ENCODE peak calls at places on chromosomes 1 and 21, in seven cellular contexts. I, D, M, G, K, F and J are unnamed samples.

GRCh38 chr1:107609808-107610207 is 355.2 kb downstream of the VAV3 start:
- DNase-seq in K (no peak), D (no peak), F (no peak), M (no peak), I (no peak), G (no peak), J (no peak)

GRCh38 chr1:230285351-230285750 is 140.8 kb downstream of the PGBD5 start:
- DNase-seq in K (no peak), M (no peak), D (no peak), G (no peak), F (no peak), I (no peak), J (no peak)

GRCh38 chr1:220045356-220046051 is 801 bp downstream of the EPRS1 start:
- DNase-seq in D (no peak), I (no peak), F (no peak), K (no peak), M (peak; percentile 2), G (no peak), J (peak; percentile 15)

GRCh38 chr21:37531402-37532042 is 164.9 kb downstream of the DYRK1A start:
- DNase-seq in F (peak; percentile 62), I (no peak), K (peak; percentile 75), M (peak; percentile 46), G (no peak), D (peak; percentile 9), J (no peak)

GRCh38 chr1:209989525-209989924 is 51.5 kb downstream of the SYT14 start:
- DNase-seq in K (no peak), D (no peak), I (no peak), M (no peak), G (peak; percentile 15), F (no peak), J (no peak)

GRCh38 chr1:86823821-86824500 is 90.0 kb downstream of the SELENOF start:
- DNase-seq in I (no peak), F (no peak), G (no peak), M (no peak), K (no peak), D (no peak), J (no peak)

GRCh38 chr1:179883040-179883501 is 986 bp downstream of the TOR1AIP1 start:
- DNase-seq in F (peak; percentile 19), K (no peak), D (no peak), M (no peak), I (no peak), G (no peak), J (peak; percentile 79)

GRCh38 chr1:210792250-210792649 is 341.7 kb downstream of the KCNH1 start:
- DNase-seq in F (no peak), K (no peak), M (no peak), D (no peak), I (no peak), G (no peak), J (no peak)

GRCh38 chr1:77354536-77354935 is 72.7 kb downstream of the AK5 start:
- DNase-seq in M (no peak), I (no peak), F (no peak), K (no peak), D (no peak), G (no peak), J (no peak)

GRCh38 chr1:109025691-109026090 is 16.2 kb downstream of the WDR47 start:
- DNase-seq in I (no peak), D (no peak), G (peak; percentile 80), F (no peak), K (no peak), M (no peak), J (no peak)

GRCh38 chr21:38787461-38788274 is 18.1 kb upstream of the ETS2 start:
- DNase-seq in K (no peak), M (peak; percentile 82), G (peak; percentile 86), D (no peak), I (peak; percentile 83), F (no peak), J (peak; percentile 60)

DNA sequence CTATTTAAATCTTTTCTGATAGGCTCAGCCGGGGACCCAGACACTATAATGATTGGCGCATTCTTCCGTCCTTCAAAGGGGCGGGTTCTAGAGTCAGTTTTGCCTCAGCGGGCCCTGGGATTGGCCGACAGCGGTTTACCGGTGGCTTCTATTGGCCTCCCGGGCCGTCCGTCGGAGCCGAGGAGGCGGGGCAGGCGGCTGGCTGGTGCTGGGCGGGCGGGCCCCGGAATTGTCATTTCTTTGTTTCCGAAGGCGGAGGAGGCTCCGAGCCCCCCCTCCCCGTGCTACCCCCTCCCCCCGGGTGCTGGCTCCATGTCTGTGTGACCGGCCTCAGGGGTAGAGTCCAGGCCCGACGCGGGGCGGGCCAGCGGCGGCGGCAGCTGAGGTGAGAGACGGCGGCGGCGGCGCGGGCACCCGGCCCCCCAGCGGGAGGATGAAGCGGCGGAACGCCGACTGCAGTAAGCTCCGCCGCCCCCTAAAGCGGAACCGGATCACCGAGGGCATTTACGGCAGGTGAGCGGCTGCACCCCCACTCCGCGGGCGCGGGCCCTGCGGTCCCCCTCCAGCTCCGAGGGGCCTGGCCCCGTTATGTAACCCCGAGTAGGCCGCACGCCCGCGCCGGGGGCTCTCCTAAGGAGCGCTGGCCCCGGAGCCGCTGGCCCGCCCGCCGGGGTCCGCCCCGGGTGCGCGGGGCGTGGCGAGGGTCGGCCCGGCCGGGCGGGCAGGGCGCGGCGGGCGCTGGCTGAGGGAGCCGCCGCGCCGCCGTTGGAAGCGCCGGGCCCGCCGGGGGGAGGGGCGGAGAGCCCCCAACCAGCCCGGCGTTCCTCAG is at the start of gene MACO1:
- DNase-seq in G (peak; percentile 98), D (peak; percentile 97), F (peak; percentile 97), I (peak; percentile 98), M (peak; percentile 96), K (peak; percentile 97), J (peak; percentile 99)
- H3K4me3 ChIP-seq in G (peak within 1 kb of the TSS; percentile 95), D (peak within 1 kb of the TSS; percentile 98), F (peak within 1 kb of the TSS; percentile 94), I (peak within 1 kb of the TSS; percentile 85), M (peak within 1 kb of the TSS; percentile 85), K (peak within 1 kb of the TSS; percentile 85), J (peak within 1 kb of the TSS; percentile 91)

DNA sequence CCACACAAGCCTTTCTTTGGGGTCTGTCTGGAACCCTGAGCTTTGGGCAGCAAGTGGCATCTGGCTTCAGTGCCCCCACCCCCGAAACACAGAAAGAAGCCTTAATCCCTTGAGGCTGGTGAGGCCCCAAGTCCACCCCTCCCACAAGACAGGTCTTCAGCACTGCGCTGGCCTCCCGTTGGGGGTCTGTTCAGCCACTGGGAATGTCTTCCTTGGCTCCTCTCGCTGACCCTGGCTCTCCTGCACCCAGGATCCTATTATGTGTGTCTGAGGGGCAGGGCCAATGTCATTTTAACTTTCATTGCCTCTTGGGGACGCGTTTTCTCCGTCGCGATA is 26.9 kb downstream of the ATP8B2 start:
- DNase-seq in M (no peak), G (peak; percentile 1), D (peak; percentile 24), I (no peak), F (no peak), K (no peak), J (peak; percentile 69)
- H3K27me3 ChIP-seq in M (peaks cover 45% of the 10 kb centered on the region), G (peaks cover 3% of the 10 kb centered on the region), D (peaks cover 28% of the 10 kb centered on the region), I (no peaks in the 10 kb centered on the region), F (no peaks in the 10 kb centered on the region), K (no peaks in the 10 kb centered on the region), J (peaks cover 8% of the 10 kb centered on the region)

GRCh38 chr1:55211909-55212308 is 3.3 kb downstream of the USP24 start:
- DNase-seq in G (no peak), I (no peak), K (no peak), D (no peak), M (no peak), F (no peak), J (no peak)
- H3K4me3 ChIP-seq in G (no peak overlapping the region), I (no peak overlapping the region), K (peak overlapping the region; percentile 89), D (no peak overlapping the region), M (no peak overlapping the region), F (peak overlapping the region; percentile 87), J (no peak overlapping the region)

GRCh38 chr1:3731543-3731942 is 20.7 kb upstream of the CCDC27 start:
- DNase-seq in I (no peak), F (no peak), D (no peak), G (no peak), M (no peak), K (no peak), J (no peak)
- H3K27me3 ChIP-seq in I (no peaks in the 10 kb centered on the region), F (peaks cover 17% of the 10 kb centered on the region), D (peaks cover 11% of the 10 kb centered on the region), G (peaks cover 31% of the 10 kb centered on the region), M (peaks cover 4% of the 10 kb centered on the region), K (peaks cover 70% of the 10 kb centered on the region), J (no peaks in the 10 kb centered on the region)

GRCh38 chr1:22143065-22143514 is at the start of gene WNT4:
- DNase-seq in K (no peak), F (no peak), I (no peak), D (peak; percentile 92), M (peak; percentile 70), G (no peak), J (peak; percentile 96)

GRCh38 chr1:22142315-22143064 is 407 bp downstream of the WNT4 start:
- DNase-seq in M (peak; percentile 35), D (peak; percentile 76), G (peak; percentile 35), I (no peak), K (no peak), F (no peak), J (peak; percentile 89)

GRCh38 chr1:22141493-22141892 is 1.4 kb downstream of the WNT4 start:
- DNase-seq in I (no peak), D (peak; percentile 21), F (no peak), M (no peak), K (no peak), G (peak; percentile 30), J (peak; percentile 63)

GRCh38 chr1:22140681-22141080 is 2.2 kb downstream of the WNT4 start:
- DNase-seq in K (no peak), I (no peak), M (peak; percentile 51), D (no peak), F (no peak), G (no peak), J (peak; percentile 82)

GRCh38 chr1:22141948-22142314 is 966 bp downstream of the WNT4 start:
- DNase-seq in K (no peak), D (peak; percentile 35), M (no peak), G (peak; percentile 30), I (no peak), F (no peak), J (peak; percentile 84)
- H3K4me3 ChIP-seq in K (peak overlapping the region; percentile 67), D (peak overlapping the region; percentile 62), M (peak overlapping the region; percentile 59), G (no peak overlapping the region), I (peak overlapping the region; percentile 23), F (peak overlapping the region; percentile 43), J (peak overlapping the region; percentile 49)

DNA sequence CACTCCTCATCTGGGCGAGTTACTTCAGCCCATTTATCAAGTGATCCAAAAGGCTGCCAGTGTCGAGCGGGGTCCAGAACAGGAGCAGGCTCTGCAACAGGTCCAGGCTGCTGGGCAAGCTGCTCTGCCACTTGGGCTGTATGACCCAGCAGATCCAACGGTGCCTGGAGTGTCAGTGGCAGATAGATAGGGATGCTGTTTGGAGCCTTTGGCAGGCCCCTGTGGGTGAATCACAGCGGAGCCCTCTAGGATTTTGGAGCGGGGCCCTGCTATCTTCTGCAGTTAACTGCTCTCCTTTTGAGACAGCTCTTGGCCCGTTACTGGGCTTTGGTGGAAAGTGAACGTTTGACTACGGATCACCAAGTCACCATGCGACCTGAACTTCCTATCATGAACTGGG is 7.5 kb downstream of the MMEL1 start:
- DNase-seq in I (no peak), D (no peak), K (no peak), M (no peak), F (no peak), G (no peak), J (no peak)
- H3K27me3 ChIP-seq in I (no peaks in the 10 kb centered on the region), D (peaks cover 78% of the 10 kb centered on the region), K (peaks cover 86% of the 10 kb centered on the region), M (peaks cover 78% of the 10 kb centered on the region), F (peaks cover 51% of the 10 kb centered on the region), G (peaks cover 29% of the 10 kb centered on the region), J (peaks cover 37% of the 10 kb centered on the region)

GRCh38 chr1:30758785-30759380 is 1.3 kb upstream of the LAPTM5 start:
- DNase-seq in M (no peak), F (no peak), K (no peak), D (no peak), G (peak; percentile 37), I (no peak), J (peak; percentile 88)
- H3K4me3 ChIP-seq in M (no peak overlapping the region), F (no peak overlapping the region), K (no peak overlapping the region), D (no peak overlapping the region), G (no peak overlapping the region), I (no peak overlapping the region), J (no peak overlapping the region)

GRCh38 chr1:18394563-18395156 is 86.1 kb upstream of the KLHDC7A start:
- DNase-seq in I (no peak), M (no peak), K (no peak), F (no peak), D (no peak), G (no peak), J (no peak)
- H3K27me3 ChIP-seq in I (no peaks in the 10 kb centered on the region), M (no peaks in the 10 kb centered on the region), K (peaks cover 88% of the 10 kb centered on the region), F (peaks cover 37% of the 10 kb centered on the region), D (no peaks in the 10 kb centered on the region), G (no peaks in the 10 kb centered on the region), J (no peaks in the 10 kb centered on the region)